ENCODE peak calls at places on chromosome 10, in five cellular contexts. Q, A, S, X and B are unnamed samples.

GRCh38 chr10:82969405-82969804 is 1094.4 kb downstream of the NRG3 start:
- DNase-seq in A (no peak), Q (no peak), X (no peak), S (peak; percentile 1), B (no peak)

GRCh38 chr10:79608505-79609375 is 2.0 kb upstream of the SFTPA1 start:
- DNase-seq in X (peak; percentile 46), A (no peak), Q (no peak), S (peak; percentile 16), B (no peak)

GRCh38 chr10:119415536-119416527 is 126.7 kb downstream of the RGS10 start:
- DNase-seq in X (no peak), S (no peak), Q (no peak), A (no peak), B (no peak)

GRCh38 chr10:126375926-126376554 is 12.2 kb downstream of the ADAM12 start:
- DNase-seq in X (no peak), Q (no peak), A (no peak), S (peak; percentile 54), B (no peak)

GRCh38 chr10:124952123-124952522 is 10.2 kb downstream of the ZRANB1 start:
- DNase-seq in S (no peak), A (no peak), X (no peak), Q (no peak), B (no peak)

GRCh38 chr10:113680172-113681111 is 730 bp downstream of the CASP7 start:
- DNase-seq in Q (peak; percentile 11), A (no peak), S (peak; percentile 80), X (peak; percentile 54), B (peak; percentile 37)

GRCh38 chr10:61882621-61883375 is 18.7 kb upstream of the ARID5B start:
- DNase-seq in Q (no peak), X (no peak), S (peak; percentile 71), A (no peak), B (no peak)

GRCh38 chr10:68795886-68796532 is 31.3 kb upstream of the STOX1 start:
- DNase-seq in Q (no peak), X (no peak), S (peak; percentile 13), A (no peak), B (no peak)

GRCh38 chr10:112216151-112216550 is 32.6 kb upstream of the GPAM start:
- DNase-seq in X (no peak), S (no peak), Q (no peak), A (no peak), B (no peak)

GRCh38 chr10:110115784-110116520 is 91.5 kb upstream of the MXI1 start:
- DNase-seq in A (no peak), S (peak; percentile 51), Q (no peak), X (no peak), B (no peak)

GRCh38 chr10:91590142-91590903 is 42.5 kb downstream of the PPP1R3C start:
- DNase-seq in S (peak; percentile 48), X (peak; percentile 51), A (peak; percentile 81), Q (peak; percentile 40), B (no peak)

GRCh38 chr10:112915590-112916572 is 34.2 kb upstream of the TCF7L2 start:
- DNase-seq in X (peak; percentile 20), A (no peak), S (peak; percentile 87), Q (peak; percentile 62), B (peak; percentile 64)

GRCh38 chr10:26857991-26858706 is 2.6 kb downstream of the ABI1 start:
- DNase-seq in X (no peak), Q (no peak), A (no peak), S (peak; percentile 53), B (no peak)

GRCh38 chr10:26860026-26860541 is 674 bp downstream of the ABI1 start:
- DNase-seq in A (no peak), S (peak; percentile 91), Q (peak; percentile 69), X (peak; percentile 61), B (no peak)

GRCh38 chr10:26860542-26861325 is at the start of gene ABI1:
- DNase-seq in X (peak; percentile 98), Q (peak; percentile 96), S (peak; percentile 98), A (peak; percentile 91), B (peak; percentile 88)

GRCh38 chr10:26858707-26859034 is 2.1 kb downstream of the ABI1 start:
- DNase-seq in X (no peak), Q (no peak), A (no peak), S (peak; percentile 94), B (no peak)

DNA sequence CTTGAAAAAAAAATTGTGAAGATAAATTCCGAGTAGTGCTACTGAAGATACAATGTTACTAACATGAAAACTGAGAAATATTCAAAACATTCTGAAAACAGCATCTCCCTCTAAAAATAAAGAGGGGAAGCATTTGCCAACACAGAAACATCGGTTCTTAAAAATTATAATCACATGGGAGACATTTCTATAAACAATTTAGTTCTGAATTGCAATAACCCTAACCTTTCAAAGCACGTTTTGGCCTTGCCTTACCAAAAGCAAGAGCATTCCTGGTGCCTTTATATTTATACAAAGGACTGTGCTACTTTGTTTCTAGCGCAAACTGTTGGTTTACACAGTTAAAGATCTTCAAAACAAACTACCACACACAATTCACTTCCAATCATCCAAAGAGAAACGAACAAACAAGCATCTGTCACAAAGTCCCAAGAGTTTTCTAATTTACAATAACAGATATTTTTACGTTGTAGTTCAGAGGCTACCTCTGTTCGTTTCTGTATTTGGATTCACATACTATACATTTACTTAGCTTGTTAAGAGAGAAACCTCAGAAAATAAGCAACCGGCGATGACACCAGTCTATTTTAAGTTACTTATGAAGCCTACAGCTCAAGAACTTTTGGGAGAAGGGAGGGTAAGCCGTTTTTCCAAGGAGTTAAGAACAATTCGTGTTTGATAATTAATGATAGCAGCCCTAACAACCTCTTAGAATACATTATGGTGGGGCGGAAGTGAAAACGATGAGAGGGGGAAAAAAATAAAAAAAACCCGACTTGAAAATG is 1.3 kb downstream of the ABI1 start:
- DNase-seq in X (no peak), Q (no peak), A (no peak), S (no peak), B (no peak)
- TF ChIP-seq CTCF in X (no peak), Q (no peak), A (no peak), S (no peak), B (no peak)

GRCh38 chr10:60042959-60043358 is 136.6 kb upstream of the CCDC6 start:
- DNase-seq in X (no peak), Q (no peak), A (no peak), S (no peak), B (no peak)

GRCh38 chr10:60043561-60043960 is 137.2 kb upstream of the CCDC6 start:
- DNase-seq in A (no peak), Q (no peak), S (no peak), X (no peak), B (no peak)

GRCh38 chr10:60041489-60042133 is 135.3 kb upstream of the CCDC6 start:
- DNase-seq in A (no peak), Q (no peak), S (no peak), X (no peak), B (no peak)

GRCh38 chr10:60042262-60042661 is 135.9 kb upstream of the CCDC6 start:
- DNase-seq in X (no peak), Q (no peak), A (no peak), S (no peak), B (no peak)

DNA sequence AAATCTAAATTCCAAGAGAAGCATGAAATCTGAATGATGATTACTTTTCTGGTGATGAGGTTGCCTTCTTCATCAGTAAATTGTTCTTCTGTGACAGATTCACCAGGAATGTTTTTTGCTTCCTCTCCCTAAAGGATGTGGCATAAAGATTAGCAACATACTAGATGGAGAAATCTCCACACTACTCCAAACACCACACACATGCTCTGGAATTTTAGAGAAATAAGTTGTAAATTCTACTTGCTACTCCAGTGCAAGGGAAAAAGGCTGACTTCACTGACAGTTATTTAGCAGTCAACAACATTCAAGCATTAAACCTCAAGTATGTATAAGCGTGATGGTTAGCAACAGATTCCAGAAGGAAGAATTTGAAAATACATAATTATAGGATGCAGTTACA is 137.9 kb upstream of the CCDC6 start:
- DNase-seq in Q (no peak), S (no peak), A (peak; percentile 23), X (no peak), B (no peak)
- H3K4me3 ChIP-seq in Q (no peak overlapping the region), S (no peak overlapping the region), A (no peak overlapping the region), X (no peak overlapping the region), B (no peak overlapping the region)

GRCh38 chr10:75400163-75400768 is 1.3 kb downstream of the ZNF503 start:
- DNase-seq in Q (no peak), X (no peak), A (no peak), S (no peak), B (no peak)

GRCh38 chr10:75402486-75403143 is 1.1 kb upstream of the ZNF503 start:
- DNase-seq in Q (peak; percentile 25), X (peak; percentile 60), S (peak; percentile 76), A (no peak), B (peak; percentile 80)

GRCh38 chr10:75403144-75404022 is 1.8 kb upstream of the ZNF503 start:
- DNase-seq in S (peak; percentile 65), Q (peak; percentile 20), X (peak; percentile 61), A (no peak), B (no peak)

GRCh38 chr10:75400769-75401568 is 595 bp downstream of the ZNF503 start:
- DNase-seq in Q (no peak), S (peak; percentile 65), X (peak; percentile 65), A (no peak), B (no peak)

DNA sequence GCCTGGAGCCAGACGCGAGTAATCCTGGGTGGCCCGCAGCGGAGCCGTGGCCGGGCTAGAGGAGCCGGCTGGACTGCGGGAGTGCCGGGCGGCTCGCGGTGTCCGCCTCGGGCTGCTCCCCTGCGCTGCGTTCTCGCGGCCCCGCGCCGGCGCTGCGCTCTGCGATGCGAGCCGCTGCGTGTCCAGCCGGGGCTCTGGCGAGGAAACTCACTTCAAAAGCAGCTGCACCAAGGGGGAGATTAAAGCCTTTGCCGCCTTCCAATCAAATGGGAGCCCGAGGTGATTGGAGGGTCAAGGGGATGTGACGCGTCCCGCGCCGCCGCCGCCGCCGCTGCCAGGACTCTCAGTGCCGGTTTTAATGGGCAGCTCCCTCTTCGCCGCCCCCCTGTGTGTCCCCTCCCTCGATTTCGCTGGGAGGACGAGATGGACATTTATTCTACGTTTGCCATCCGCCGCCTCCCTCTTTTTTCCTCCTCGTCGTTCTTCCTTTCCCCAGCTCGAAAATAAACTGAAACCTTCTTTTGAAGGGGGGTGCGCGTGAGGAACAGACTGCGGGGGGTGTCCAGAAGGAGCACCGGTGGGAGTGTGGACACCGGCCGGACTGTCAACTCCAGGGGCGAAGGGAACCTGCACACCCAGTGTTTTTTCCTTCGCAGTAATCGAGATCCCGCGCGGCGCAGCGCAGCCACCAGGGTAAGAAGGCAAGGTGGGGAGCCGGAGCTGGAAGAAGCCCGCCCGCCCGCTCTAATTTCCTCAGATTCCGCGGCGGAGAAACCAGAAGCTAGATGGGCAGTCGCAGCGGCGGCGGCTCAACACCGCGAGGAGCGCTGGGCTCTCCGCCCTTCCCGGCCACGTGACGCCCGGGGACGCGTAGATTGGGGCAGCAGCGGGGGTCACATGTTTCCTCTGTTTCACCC is at the start of gene ZNF503:
- DNase-seq in X (peak; percentile 98), S (peak; percentile 99), Q (peak; percentile 88), A (peak; percentile 78), B (peak; percentile 74)
- TF ChIP-seq CTCF in X (peak; percentile 59), S (peak; percentile 40), Q (no peak), A (peak; percentile 27), B (peak; percentile 21)

GRCh38 chr10:52597189-52597863 is 175.3 kb downstream of the MBL2 start:
- DNase-seq in Q (no peak), X (no peak), A (no peak), S (no peak), B (no peak)
- H3K4me3 ChIP-seq in Q (peak overlapping the region; percentile 14), X (no peak overlapping the region), A (peak overlapping the region; percentile 12), S (no peak overlapping the region), B (no peak overlapping the region)